ENCODE peak calls at places on chromosomes 16 and 17, in four cellular contexts. I, O, U and J are unnamed samples.

GRCh38 chr17:4332296-4332970 is 34.0 kb downstream of the UBE2G1 start:
- DNase-seq in I (no peak), O (no peak), U (no peak), J (no peak)

GRCh38 chr17:80364091-80364691 is 50.8 kb upstream of the ENDOV start:
- DNase-seq in I (no peak), O (no peak), U (peak; percentile 67), J (no peak)

GRCh38 chr17:64277831-64278562 is 14.9 kb upstream of the TEX2 start:
- DNase-seq in I (no peak), O (no peak), U (no peak), J (no peak)

GRCh38 chr17:17738901-17739300 is 57.6 kb downstream of the RAI1 start:
- DNase-seq in I (peak; percentile 58), O (no peak), U (no peak), J (no peak)

GRCh38 chr16:84455031-84455430 is 49.4 kb downstream of the MEAK7 start:
- DNase-seq in I (no peak), O (no peak), U (no peak), J (no peak)

GRCh38 chr16:2500937-2501750 is 12.6 kb upstream of the ATP6V0C start:
- DNase-seq in I (peak; percentile 70), O (no peak), U (peak; percentile 93), J (peak; percentile 51)

GRCh38 chr17:19718041-19718612 is 1.7 kb upstream of the SLC47A2 start:
- DNase-seq in I (no peak), O (no peak), U (no peak), J (no peak)

GRCh38 chr16:84964729-84965128 is 46.6 kb downstream of the ZDHHC7 start:
- DNase-seq in I (no peak), O (no peak), U (no peak), J (no peak)

GRCh38 chr16:20903116-20903888 is 2.7 kb downstream of the LYRM1 start:
- DNase-seq in I (no peak), O (no peak), U (no peak), J (no peak)

GRCh38 chr16:20901068-20901440 is 483 bp downstream of the LYRM1 start:
- DNase-seq in I (no peak), O (no peak), U (no peak), J (no peak)

GRCh38 chr16:20903889-20904506 is 3.4 kb downstream of the LYRM1 start:
- DNase-seq in I (no peak), O (no peak), U (no peak), J (no peak)

GRCh38 chr16:20901441-20902112 is 1.0 kb downstream of the LYRM1 start:
- DNase-seq in I (peak; percentile 45), O (no peak), U (peak; percentile 61), J (no peak)

DNA sequence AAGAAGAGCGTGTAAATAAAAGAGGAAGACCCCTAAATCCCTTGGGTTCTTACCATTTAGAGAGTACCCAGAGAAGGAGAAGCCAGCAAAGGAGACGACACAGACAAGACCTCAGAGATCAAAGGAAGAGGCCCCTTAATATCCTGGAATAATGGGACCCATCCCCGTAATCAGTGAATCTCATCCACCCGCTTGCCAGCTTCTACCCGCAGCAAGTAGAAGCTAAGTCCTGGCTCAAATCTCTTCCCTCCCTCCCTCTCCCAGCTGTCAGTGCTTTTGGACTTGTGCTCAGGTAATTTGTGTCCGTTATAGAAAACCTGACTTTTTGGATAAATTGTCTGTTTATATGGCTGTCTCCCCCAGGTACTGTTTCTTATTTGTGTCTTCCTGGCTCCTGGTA is 1.9 kb downstream of the LYRM1 start:
- DNase-seq in I (no peak), O (no peak), U (no peak), J (no peak)
- H3K4me3 ChIP-seq in I (no peak overlapping the region), O (no peak overlapping the region), U (no peak overlapping the region), J (peak overlapping the region; percentile 85)

GRCh38 chr17:48738803-48739526 is 10.4 kb upstream of the HOXB13 start:
- DNase-seq in I (no peak), O (no peak), U (no peak), J (no peak)
- TF ChIP-seq CTCF in I (no peak), O (no peak), U (no peak), J (no peak)

GRCh38 chr16:4117250-4117578 is 972 bp upstream of the ADCY9 start:
- DNase-seq in I (no peak), O (no peak), U (no peak), J (no peak)

GRCh38 chr16:4115209-4115940 is 867 bp downstream of the ADCY9 start:
- DNase-seq in I (peak; percentile 53), O (no peak), U (peak; percentile 76), J (no peak)

GRCh38 chr16:4114257-4115208 is 1.7 kb downstream of the ADCY9 start:
- DNase-seq in I (no peak), O (no peak), U (no peak), J (no peak)

GRCh38 chr16:4116328-4117249 is at the start of gene ADCY9:
- DNase-seq in I (peak; percentile 74), O (no peak), U (peak; percentile 92), J (no peak)

GRCh38 chr16:4115941-4116327 is 308 bp downstream of the ADCY9 start:
- DNase-seq in I (no peak), O (no peak), U (no peak), J (no peak)
- H3K4me3 ChIP-seq in I (peak overlapping the region; percentile 82), O (peak overlapping the region; percentile 64), U (peak overlapping the region; percentile 73), J (peak overlapping the region; percentile 80)

DNA sequence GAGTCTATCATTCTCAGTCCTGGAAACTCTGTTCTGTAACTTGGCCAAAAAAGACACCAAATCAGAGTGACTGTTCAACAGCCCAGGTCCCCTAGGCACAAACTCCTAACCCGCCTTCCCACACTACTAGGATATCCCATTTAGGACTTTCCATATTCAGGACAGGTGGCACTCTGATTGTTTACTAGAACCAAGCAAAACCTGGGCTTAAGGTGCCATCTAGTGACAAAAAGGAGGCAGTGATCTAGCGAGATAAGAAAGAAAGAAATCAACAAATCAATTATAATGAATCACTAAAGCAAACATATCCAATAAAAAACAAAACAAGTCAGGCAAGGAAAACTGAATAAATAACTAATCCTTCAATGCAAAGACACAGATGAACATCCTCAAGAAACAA is 203.9 kb downstream of the CEP112 start:
- DNase-seq in I (no peak), O (no peak), U (no peak), J (no peak)
- TF ChIP-seq CTCF in I (no peak), O (peak; percentile 36), U (peak; percentile 59), J (no peak)

GRCh38 chr16:30774367-30775130 is 12.4 kb downstream of the RNF40 start:
- DNase-seq in I (no peak), O (no peak), U (no peak), J (no peak)
- H3K4me3 ChIP-seq in I (peak overlapping the region; percentile 94), O (peak overlapping the region; percentile 75), U (peak overlapping the region; percentile 72), J (peak overlapping the region; percentile 90)

GRCh38 chr17:83195330-83196087 is 116.1 kb downstream of the METRNL start:
- DNase-seq in I (peak; percentile 58), O (no peak), U (peak; percentile 3), J (peak; percentile 40)
- TF ChIP-seq CTCF in I (no peak), O (no peak), U (no peak), J (peak; percentile 50)

DNA sequence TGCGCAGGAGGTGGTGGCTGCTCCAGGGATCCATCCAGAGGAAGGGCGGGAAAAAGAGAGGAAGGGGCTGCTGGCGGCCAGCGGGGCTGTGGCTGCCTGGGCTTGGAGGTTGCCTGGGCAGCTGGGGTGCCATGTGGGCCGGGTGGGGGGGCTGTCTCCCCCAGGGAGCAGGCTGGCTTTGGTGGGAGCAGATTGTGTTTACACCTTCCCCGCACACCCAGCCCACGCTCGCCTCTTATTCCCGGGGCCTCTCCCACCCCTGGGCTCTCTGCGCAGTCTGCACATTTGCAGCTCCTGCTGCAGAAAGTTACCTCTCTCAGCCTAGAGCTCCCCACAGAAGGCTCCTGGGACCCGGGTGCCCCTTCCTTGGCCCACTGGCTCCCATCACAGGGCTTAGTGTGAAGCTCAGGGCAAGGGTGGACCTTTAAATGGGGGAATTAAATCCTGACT is 5.1 kb downstream of the PRCD start:
- DNase-seq in I (no peak), O (no peak), U (no peak), J (no peak)
- H3K4me3 ChIP-seq in I (no peak overlapping the region), O (no peak overlapping the region), U (peak overlapping the region; percentile 78), J (no peak overlapping the region)

DNA sequence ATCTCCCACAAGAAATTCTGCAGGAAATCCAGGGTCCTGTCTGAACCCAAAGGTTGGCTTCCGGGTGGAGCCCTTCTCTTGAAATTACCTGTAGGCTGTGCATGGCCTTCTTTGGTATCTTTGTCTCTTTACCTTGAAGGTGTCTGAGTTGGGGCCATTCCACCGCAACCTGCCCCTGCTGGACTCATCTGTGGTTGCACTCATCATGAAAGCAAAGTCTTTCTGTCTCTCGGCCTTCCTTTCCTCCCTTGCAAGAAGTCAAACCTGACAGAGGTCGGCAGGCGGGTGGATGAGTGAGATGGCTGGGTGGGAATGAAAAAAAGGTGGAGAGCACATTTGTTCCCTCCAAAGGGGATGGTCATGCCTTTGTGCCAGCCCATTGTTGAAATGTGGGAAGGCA is 25.1 kb downstream of the SALL1 start:
- DNase-seq in I (no peak), O (no peak), U (no peak), J (no peak)
- TF ChIP-seq CTCF in I (no peak), O (no peak), U (no peak), J (no peak)